ENCODE peak calls at places on chromosomes 13 and 19, in seven cellular contexts. O, Q, S, Z, J, V and B are unnamed samples.

GRCh38 chr19:3513198-3514140 is 7.4 kb downstream of the FZR1 start:
- DNase-seq in O (no peak), Q (no peak), S (no peak), Z (no peak), J (no peak), V (peak), B (no peak)

GRCh38 chr13:75530536-75530935 is 7.1 kb downstream of the COMMD6 start:
- DNase-seq in O (no peak), Q (no peak), S (no peak), Z (no peak), J (no peak), V (no peak), B (no peak)

GRCh38 chr13:33330483-33330882 is 44.9 kb upstream of the STARD13 start:
- DNase-seq in O (no peak), Q (no peak), S (no peak), Z (no peak), J (no peak), V (no peak), B (no peak)

GRCh38 chr19:22517496-22518411 is 95.6 kb upstream of the ZNF98 start:
- DNase-seq in O (peak), Q (peak), S (no peak), Z (no peak), J (no peak), V (no peak), B (no peak)

GRCh38 chr13:110155072-110155471 is 151.9 kb downstream of the COL4A1 start:
- DNase-seq in O (no peak), Q (no peak), S (peak), Z (no peak), J (no peak), V (no peak), B (no peak)

GRCh38 chr13:79530270-79530669 is 49.3 kb downstream of the NDFIP2 start:
- DNase-seq in O (no peak), Q (no peak), S (no peak), Z (no peak), J (no peak), V (no peak), B (no peak)

GRCh38 chr13:102400619-102401125 is 1.2 kb downstream of the FGF14 start:
- DNase-seq in O (no peak), Q (peak), S (peak), Z (no peak), J (no peak), V (peak), B (peak)

GRCh38 chr19:5628919-5629481 is 6.1 kb downstream of the SAFB start:
- DNase-seq in O (peak), Q (peak), S (no peak), Z (no peak), J (no peak), V (no peak), B (no peak)

GRCh38 chr13:34988330-34988791 is 46.3 kb downstream of the NBEA start:
- DNase-seq in O (no peak), Q (no peak), S (no peak), Z (no peak), J (no peak), V (no peak), B (no peak)
- TF ChIP-seq CTCF in O (no peak), Q (no peak), S (no peak), Z (no peak), J (no peak), V (no peak), B (no peak)

DNA sequence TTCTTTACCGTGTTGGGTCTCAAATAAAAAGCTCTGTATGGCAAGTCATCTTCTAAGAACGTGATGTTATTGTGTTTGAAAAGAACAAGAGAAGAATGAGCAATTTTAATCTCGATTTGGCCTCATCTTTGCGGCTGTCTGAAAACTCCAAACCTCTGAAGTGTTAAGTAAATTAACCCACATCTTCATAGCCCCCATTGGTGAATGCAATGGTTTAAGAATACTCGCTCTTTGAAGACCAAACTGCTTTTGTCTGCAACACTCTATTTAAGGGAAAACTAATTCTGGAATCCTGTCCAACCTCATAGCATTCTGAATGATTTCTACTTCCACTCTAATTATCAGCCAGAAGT is 56.9 kb upstream of the SCEL start:
- DNase-seq in O (no peak), Q (no peak), S (no peak), Z (no peak), J (no peak), V (no peak), B (no peak)
- TF ChIP-seq CTCF in O (peak), Q (peak), S (no peak), Z (peak), J (no peak), V (no peak), B (no peak)

DNA sequence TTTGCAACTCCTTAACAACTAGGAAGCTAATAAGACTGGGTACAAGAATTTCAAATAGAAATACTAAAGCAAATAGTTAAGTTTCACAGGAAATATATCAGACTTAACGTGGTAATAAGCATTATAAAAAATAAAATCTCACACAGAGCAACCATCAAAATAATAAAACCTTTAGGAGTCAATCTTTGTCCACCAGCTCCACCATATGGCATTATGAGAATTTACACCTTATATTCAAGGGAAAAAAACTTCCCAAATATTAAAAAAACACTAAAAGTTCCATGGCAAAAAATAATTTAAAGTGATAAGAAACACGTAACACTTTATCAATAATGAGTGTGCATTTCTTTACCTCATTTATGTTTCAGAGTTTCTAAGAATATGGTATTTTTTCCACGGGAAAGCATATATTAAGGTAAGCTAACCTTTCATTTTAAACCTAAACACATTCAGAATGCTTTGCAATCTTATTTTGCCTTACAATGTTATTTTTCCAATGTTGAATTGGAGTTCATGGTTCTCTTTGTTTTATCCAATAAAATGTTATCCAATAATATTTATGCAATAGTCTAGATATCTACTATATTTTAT is 423.2 kb upstream of the SGCG start:
- DNase-seq in O (no peak), Q (no peak), S (no peak), Z (no peak), J (no peak), V (peak), B (no peak)
- TF ChIP-seq CTCF in O (no peak), Q (no peak), S (no peak), Z (peak), J (no peak), V (no peak), B (peak)

GRCh38 chr13:50170447-50171037 is 155.3 kb downstream of the KCNRG start:
- DNase-seq in O (no peak), Q (no peak), S (no peak), Z (no peak), J (no peak), V (peak), B (no peak)
- TF ChIP-seq CTCF in O (no peak), Q (no peak), S (no peak), Z (no peak), J (no peak), V (peak), B (no peak)

GRCh38 chr13:37392389-37392788 is 206.2 kb downstream of the POSTN start:
- DNase-seq in O (no peak), Q (no peak), S (no peak), Z (no peak), J (no peak), V (no peak), B (no peak)

DNA sequence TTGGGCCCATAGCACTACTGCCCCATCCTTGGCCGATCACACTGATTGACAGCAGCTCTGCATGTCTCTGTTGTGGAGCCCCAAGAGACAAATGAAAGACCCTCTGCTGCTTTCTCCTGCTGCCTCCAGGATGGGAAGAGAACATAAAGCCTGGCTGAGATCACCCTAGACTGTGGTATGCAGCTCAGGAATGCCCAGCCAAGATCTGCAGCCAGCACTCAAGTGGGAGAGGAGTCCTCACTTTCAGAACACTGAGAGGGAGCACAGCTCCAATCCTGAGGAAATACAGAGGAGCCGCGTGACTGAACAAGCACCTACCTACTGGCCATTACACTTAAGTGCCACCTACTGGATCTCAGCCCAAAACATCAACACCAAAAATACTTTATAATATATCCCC is 203.0 kb downstream of the POSTN start:
- DNase-seq in O (no peak), Q (no peak), S (no peak), Z (no peak), J (no peak), V (no peak), B (no peak)
- TF ChIP-seq CTCF in O (no peak), Q (no peak), S (no peak), Z (no peak), J (no peak), V (no peak), B (no peak)

DNA sequence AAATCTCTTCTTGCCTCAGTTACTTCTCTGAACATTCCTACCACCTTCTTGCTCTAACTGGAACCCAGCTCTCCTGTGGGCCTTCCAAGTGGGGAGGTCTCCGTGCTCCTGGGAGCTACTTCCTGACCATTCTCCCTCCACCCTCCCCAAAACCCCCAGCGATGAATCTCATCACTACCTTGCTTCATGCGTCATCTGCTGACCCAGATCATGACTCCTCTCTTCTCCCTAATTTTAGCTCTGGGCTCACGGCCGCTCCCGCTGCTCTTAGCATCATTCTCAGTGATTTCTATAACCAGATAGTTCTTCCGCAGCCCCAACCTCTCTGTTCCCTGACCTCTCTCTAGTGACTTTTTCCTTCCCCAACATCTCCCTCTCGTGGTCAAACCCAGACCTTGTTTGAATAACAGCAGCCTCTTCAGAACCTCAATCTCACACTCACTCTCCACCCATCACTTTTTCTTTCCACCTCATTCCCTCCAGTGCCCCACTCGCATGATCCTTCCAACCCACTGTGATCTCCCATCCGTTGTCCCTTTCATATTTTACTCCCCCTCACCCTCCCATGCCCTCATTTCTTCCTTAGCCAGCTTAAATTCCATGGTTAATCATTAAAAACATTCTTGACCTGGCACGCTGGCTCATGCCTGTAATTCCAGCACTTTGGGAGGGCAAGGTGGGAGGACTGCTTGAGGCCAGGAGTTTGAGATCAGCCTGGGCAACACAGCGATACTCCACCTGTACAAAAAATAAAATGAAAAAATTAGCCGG is 21.8 kb downstream of the MRPS12 start:
- DNase-seq in O (no peak), Q (peak), S (peak), Z (no peak), J (no peak), V (peak), B (peak)
- TF ChIP-seq CTCF in O (no peak), Q (no peak), S (peak), Z (peak), J (no peak), V (no peak), B (peak)

GRCh38 chr19:49665301-49666119 is at the start of the genes BCL2L12 and IRF3:
- DNase-seq in O (peak), Q (peak), S (peak), Z (peak), J (peak), V (peak), B (peak)
- TF ChIP-seq CTCF in O (no peak), Q (no peak), S (no peak), Z (no peak), J (peak), V (no peak), B (no peak)

DNA sequence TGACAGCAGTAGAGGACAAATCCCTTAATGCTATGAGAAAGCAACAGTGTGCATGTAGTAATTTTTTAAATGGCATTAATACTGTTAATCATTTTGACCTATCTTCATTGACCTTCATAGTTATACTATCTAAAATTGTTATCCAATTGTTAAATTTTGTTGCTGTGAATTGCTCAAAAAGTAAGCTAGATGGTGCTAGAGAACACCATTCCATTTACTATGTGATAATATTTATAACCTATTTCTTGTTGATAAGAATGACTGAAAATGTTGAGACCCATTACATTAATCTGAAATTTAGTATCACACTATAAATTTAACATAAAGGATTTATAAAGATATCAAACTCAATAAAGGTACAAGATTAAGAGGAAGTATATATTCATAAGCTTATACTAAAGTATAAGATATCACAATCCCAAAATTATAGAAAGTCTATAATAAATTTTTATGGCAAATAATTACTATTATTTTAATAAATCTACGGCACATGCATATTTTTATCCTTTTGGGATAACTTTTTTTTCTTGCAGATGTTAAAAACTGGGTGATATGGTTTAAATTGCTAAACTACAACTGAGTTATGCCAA is 1573.3 kb downstream of the PCDH9 start:
- DNase-seq in O (no peak), Q (no peak), S (no peak), Z (no peak), J (no peak), V (peak), B (no peak)
- TF ChIP-seq CTCF in O (no peak), Q (no peak), S (no peak), Z (peak), J (no peak), V (peak), B (peak)